ENCODE peak calls at places on chromosomes 7 and 10, in eight cellular contexts. C is fibroblast of villous mesenchyme, V is GM23338, I is Caco-2, M is uterus, K is body of pancreas, G is fibroblast of mammary gland, N is left lung. X is an unnamed sample.
A peak's percentile ranks its signal among the peaks of the same experiment; 100 is the strongest.

GRCh38 chr10:66625709-66626590 is 299.9 kb upstream of the LRRTM3 start:
- DNase-seq in K (no peak), V (no peak), I (no peak), G (no peak), C (no peak), N (no peak), M (no peak), X (no peak)

GRCh38 chr10:35642023-35642792 is at the start of gene FZD8:
- DNase-seq in K (peak; percentile 95), G (peak; percentile 86), M (peak; percentile 91), N (peak; percentile 90), C (peak; percentile 93), V (peak; percentile 96), I (peak; percentile 94), X (peak; percentile 93)

GRCh38 chr10:62083413-62083794 is 181.9 kb downstream of the ARID5B start:
- DNase-seq in G (peak; percentile 57), C (peak; percentile 54), K (no peak), N (no peak), M (no peak), I (no peak), V (no peak), X (peak; percentile 72)

GRCh38 chr10:61757001-61757400 is 94.3 kb downstream of the CABCOCO1 start:
- DNase-seq in I (no peak), M (no peak), K (no peak), G (no peak), N (no peak), V (no peak), C (no peak), X (no peak)

GRCh38 chr10:66180651-66181318 is 745.1 kb upstream of the LRRTM3 start:
- DNase-seq in C (peak; percentile 62), I (no peak), N (no peak), K (peak; percentile 9), M (no peak), G (peak; percentile 51), V (peak; percentile 82), X (peak; percentile 79)

GRCh38 chr10:82628373-82628772 is 753.4 kb downstream of the NRG3 start:
- DNase-seq in V (no peak), N (no peak), I (peak; percentile 42), K (no peak), G (no peak), M (no peak), C (no peak), X (no peak)

GRCh38 chr10:62076872-62077271 is 175.4 kb downstream of the ARID5B start:
- DNase-seq in N (no peak), C (no peak), M (no peak), G (peak; percentile 79), V (no peak), K (no peak), I (no peak), X (peak; percentile 58)

GRCh38 chr10:49280001-49280408 is 19.0 kb upstream of the C10orf71 start:
- DNase-seq in C (no peak), G (peak; percentile 83), M (no peak), N (peak; percentile 35), I (no peak), K (no peak), V (no peak), X (peak; percentile 40)

GRCh38 chr7:150503581-150503980 is 11.1 kb upstream of the GIMAP7 start:
- DNase-seq in V (no peak), M (no peak), K (no peak), I (no peak), C (no peak), G (no peak), N (no peak), X (no peak)

GRCh38 chr7:118429141-118429540 is 204.6 kb downstream of the ANKRD7 start:
- DNase-seq in N (no peak), G (no peak), K (no peak), C (no peak), M (no peak), V (no peak), I (no peak), X (no peak)

GRCh38 chr10:74208081-74208480 is 57.1 kb downstream of the ADK start:
- DNase-seq in M (no peak), V (peak; percentile 52), K (peak; percentile 65), G (no peak), N (no peak), I (no peak), C (no peak), X (no peak)

GRCh38 chr7:46007194-46007593 is 86.1 kb upstream of the IGFBP3 start:
- DNase-seq in V (no peak), M (no peak), G (peak; percentile 45), I (no peak), K (no peak), N (no peak), C (no peak), X (no peak)

GRCh38 chr10:16105082-16105481 is 244.8 kb upstream of the MINDY3 start:
- DNase-seq in C (no peak), V (no peak), K (no peak), N (no peak), M (no peak), G (peak; percentile 0), I (no peak), X (peak; percentile 15)

DNA sequence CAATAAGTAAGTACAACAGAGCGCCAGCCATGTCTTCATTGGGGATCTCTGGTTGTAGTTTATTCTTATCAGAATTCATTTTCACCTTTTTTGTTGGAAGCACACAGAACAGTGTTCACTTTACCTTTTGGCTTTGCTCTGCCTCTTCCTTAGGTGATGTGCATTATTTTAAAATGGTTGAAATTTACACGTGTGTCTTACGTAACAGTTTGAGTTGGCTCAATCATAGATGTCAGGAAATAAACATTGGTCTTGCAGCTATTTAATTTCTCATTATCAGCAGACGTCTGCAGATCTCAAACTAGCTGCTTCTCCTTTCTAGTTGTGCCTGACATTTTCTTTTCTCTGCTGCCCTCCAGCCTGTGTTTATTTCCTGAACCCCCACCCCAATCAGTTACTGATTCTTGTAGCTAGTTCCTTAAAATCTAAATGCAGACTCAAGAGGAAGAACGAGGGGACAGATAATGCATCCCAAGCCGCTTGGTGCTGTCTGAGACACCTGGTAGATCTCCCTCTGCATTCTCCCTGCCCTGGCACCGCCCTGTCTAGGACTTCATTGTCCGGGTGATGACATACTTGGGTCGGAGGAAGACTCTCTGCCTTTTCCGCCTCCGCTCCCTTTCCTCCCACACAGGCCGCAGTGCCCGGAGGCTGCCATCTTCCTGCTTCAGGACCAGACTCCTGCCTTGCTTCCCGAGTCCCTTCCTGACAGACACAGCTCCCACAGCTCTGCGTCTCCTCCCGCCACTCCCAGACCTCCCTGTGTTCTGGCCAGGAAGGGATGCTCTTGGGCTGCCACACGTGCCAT is 108.2 kb downstream of the ANKRD61 start:
- DNase-seq in M (no peak), C (no peak), I (no peak), N (no peak), K (no peak), V (no peak), G (no peak), X (no peak)
- TF ChIP-seq CTCF in M (no peak), C (no peak), I (no peak), N (no peak), K (no peak), V (no peak), G (no peak), X (no peak)

GRCh38 chr7:44639701-44640321 is 33.4 kb downstream of the OGDH start:
- DNase-seq in G (peak; percentile 77), M (peak; percentile 30), V (peak; percentile 69), N (peak; percentile 58), C (peak; percentile 76), K (peak; percentile 47), I (no peak), X (peak; percentile 94)
- H3K4me3 ChIP-seq in G (no peak overlapping the region), M (no peak overlapping the region), V (no peak overlapping the region), N (no peak overlapping the region), C (no peak overlapping the region), K (no peak overlapping the region), I (no peak overlapping the region), X (no peak overlapping the region)

GRCh38 chr7:2170576-2171521 is 61.9 kb downstream of the MAD1L1 start:
- DNase-seq in I (no peak), K (no peak), C (no peak), G (no peak), M (no peak), V (no peak), N (no peak), X (no peak)
- TF ChIP-seq CTCF in I (no peak), K (no peak), C (peak; percentile 3), G (no peak), M (no peak), V (no peak), N (no peak), X (no peak)

DNA sequence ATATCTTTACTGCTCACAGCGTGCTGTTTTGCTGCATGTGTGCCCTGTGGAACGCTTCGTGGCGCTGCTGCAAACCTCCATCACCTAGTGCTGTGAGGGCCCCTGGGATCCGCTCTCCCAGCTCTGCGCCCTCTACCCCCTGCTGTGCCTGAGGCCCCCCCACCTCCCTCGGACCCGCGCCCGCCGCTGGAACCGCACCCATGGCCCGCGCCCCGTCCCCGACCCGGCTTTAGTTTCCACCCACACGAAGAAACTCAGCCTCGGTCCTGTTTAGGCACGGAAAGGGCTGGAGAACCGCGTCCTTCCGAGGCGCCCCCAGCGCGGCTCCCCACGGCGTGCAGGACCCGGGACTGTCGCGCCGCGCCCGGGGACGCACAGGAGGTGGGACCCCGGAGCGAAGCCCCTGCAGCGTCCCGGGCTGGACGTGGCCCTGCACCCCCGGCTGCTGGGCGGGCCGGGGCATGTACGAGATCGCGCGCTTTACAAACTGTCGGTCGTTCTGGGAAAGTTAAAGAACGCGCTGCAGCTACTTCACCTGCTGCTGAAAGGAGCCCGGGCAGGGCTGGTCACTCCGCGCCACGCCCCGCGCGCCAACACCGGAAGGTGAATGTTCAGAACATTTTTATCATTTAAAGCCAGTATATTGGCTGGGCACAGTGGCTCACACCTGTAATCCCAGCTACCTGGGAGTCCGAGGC is 54.3 kb downstream of the BMS1 start:
- DNase-seq in K (peak; percentile 45), I (no peak), N (no peak), V (peak; percentile 62), G (peak; percentile 12), M (no peak), C (peak; percentile 13), X (peak; percentile 29)
- H3K4me3 ChIP-seq in K (no peak overlapping the region), I (no peak overlapping the region), N (peak overlapping the region; percentile 9), V (peak overlapping the region; percentile 72), G (no peak overlapping the region), M (no peak overlapping the region), C (peak overlapping the region; percentile 48), X (peak overlapping the region; percentile 41)

GRCh38 chr7:30684351-30684750 is 2.1 kb upstream of the CRHR2 start:
- DNase-seq in M (no peak), C (no peak), V (peak; percentile 62), G (no peak), I (no peak), N (no peak), K (no peak), X (no peak)

GRCh38 chr7:30683306-30683705 is 1.1 kb upstream of the CRHR2 start:
- DNase-seq in G (no peak), C (no peak), I (no peak), K (no peak), V (no peak), N (no peak), M (no peak), X (no peak)

GRCh38 chr7:30681262-30682130 is 760 bp downstream of the CRHR2 start:
- DNase-seq in N (no peak), M (no peak), G (no peak), C (no peak), V (peak; percentile 87), K (peak; percentile 30), I (no peak), X (no peak)

GRCh38 chr7:30683839-30684238 is 1.6 kb upstream of the CRHR2 start:
- DNase-seq in K (no peak), N (no peak), M (no peak), V (no peak), C (no peak), I (no peak), G (no peak), X (no peak)

GRCh38 chr7:30682131-30683083 is at the start of gene CRHR2:
- DNase-seq in G (no peak), C (no peak), V (peak; percentile 76), N (no peak), K (peak; percentile 51), I (no peak), M (no peak), X (no peak)
- TF ChIP-seq CTCF in G (no peak), C (no peak), V (peak; percentile 67), N (no peak), K (peak; percentile 21), I (no peak), M (peak; percentile 42), X (peak; percentile 6)

X was measured in fibroblast of pulmonary artery.